ENCODE peak calls at places on chromosomes 16 and 17, in six cellular contexts. U, Y, J, X, V and T are unnamed samples.

GRCh38 chr16:87345721-87346424 is 28.7 kb upstream of the C16orf95 start:
- DNase-seq in Y (no peak), J (no peak), X (no peak), V (no peak), U (no peak), T (no peak)

GRCh38 chr17:4560837-4561241 is 462 bp upstream of the GGT6 start:
- DNase-seq in J (peak; percentile 27), V (no peak), U (no peak), Y (peak; percentile 31), X (no peak), T (no peak)

GRCh38 chr17:13306310-13306962 is 288.6 kb upstream of the ELAC2 start:
- DNase-seq in V (no peak), U (peak; percentile 81), J (peak; percentile 69), X (peak; percentile 60), Y (peak; percentile 31), T (peak; percentile 4)

GRCh38 chr17:40346061-40346767 is 18.3 kb downstream of the GJD3 start:
- DNase-seq in V (no peak), X (no peak), U (no peak), J (no peak), Y (no peak), T (no peak)

GRCh38 chr16:10886739-10887269 is 9.8 kb downstream of the CIITA start:
- DNase-seq in V (no peak), U (no peak), J (no peak), X (no peak), Y (no peak), T (no peak)

GRCh38 chr16:46961373-46962353 is 11.8 kb downstream of the DNAJA2 start:
- DNase-seq in X (no peak), Y (no peak), V (no peak), U (no peak), J (no peak), T (no peak)

GRCh38 chr16:59342669-59343068 is 608.6 kb upstream of the GOT2 start:
- DNase-seq in V (no peak), X (no peak), U (no peak), Y (no peak), J (no peak), T (no peak)

GRCh38 chr16:2786061-2786825 is 1.1 kb downstream of the PRSS33 start:
- DNase-seq in X (no peak), Y (no peak), V (no peak), J (no peak), U (no peak), T (no peak)

GRCh38 chr17:63435681-63436522 is 10.2 kb downstream of the CYB561 start:
- DNase-seq in V (no peak), U (no peak), X (peak; percentile 45), Y (peak; percentile 48), J (no peak), T (no peak)

GRCh38 chr17:4152471-4152870 is 9.5 kb downstream of the CYB5D2 start:
- DNase-seq in V (no peak), U (no peak), X (no peak), Y (no peak), J (no peak), T (no peak)

GRCh38 chr17:31499771-31500554 is 108.5 kb downstream of the RAB11FIP4 start:
- DNase-seq in X (peak; percentile 81), U (peak; percentile 42), J (peak; percentile 91), V (no peak), Y (no peak), T (no peak)

GRCh38 chr16:53626161-53626560 is 77.5 kb downstream of the RPGRIP1L start:
- DNase-seq in X (no peak), Y (no peak), J (no peak), V (no peak), U (no peak), T (no peak)

GRCh38 chr17:17119533-17119932 is 77.3 kb downstream of the MPRIP start:
- DNase-seq in V (peak; percentile 11), Y (no peak), U (no peak), J (no peak), X (no peak), T (no peak)

GRCh38 chr16:3142770-3143169 is 7.9 kb downstream of the ZNF213 start:
- DNase-seq in V (no peak), U (no peak), J (no peak), X (peak; percentile 7), Y (no peak), T (no peak)

GRCh38 chr17:43782903-43783462 is 2.7 kb downstream of the CFAP97D1 start:
- DNase-seq in V (no peak), Y (no peak), J (no peak), U (no peak), X (no peak), T (no peak)

GRCh38 chr17:77311371-77311981 is 170.7 kb downstream of the SEC14L1 start:
- DNase-seq in X (no peak), Y (no peak), V (no peak), U (no peak), J (no peak), T (no peak)

GRCh38 chr17:78359216-78359935 is 501 bp downstream of the SOCS3 start:
- DNase-seq in X (peak; percentile 90), V (no peak), U (no peak), J (no peak), Y (peak; percentile 68), T (no peak)

GRCh38 chr16:74035816-74036215 is 260.8 kb upstream of the PSMD7 start:
- DNase-seq in V (no peak), J (peak; percentile 12), X (peak; percentile 62), Y (peak; percentile 38), U (peak; percentile 7), T (no peak)

GRCh38 chr17:67427410-67427809 is 50.3 kb downstream of the PITPNC1 start:
- DNase-seq in X (no peak), U (no peak), V (no peak), J (no peak), Y (no peak), T (no peak)

GRCh38 chr16:2475413-2476344 is 752 bp downstream of the TBC1D24 start:
- DNase-seq in V (no peak), Y (peak; percentile 58), X (peak; percentile 63), J (no peak), U (no peak), T (no peak)

GRCh38 chr16:28092721-28093382 is 29.3 kb upstream of the GSG1L start:
- DNase-seq in J (no peak), Y (no peak), V (no peak), X (peak; percentile 60), U (no peak), T (no peak)

GRCh38 chr16:50213939-50214519 is 52.3 kb upstream of the ADCY7 start:
- DNase-seq in J (peak; percentile 58), V (no peak), U (peak; percentile 36), Y (peak; percentile 52), X (peak; percentile 48), T (peak; percentile 45)

GRCh38 chr17:82888583-82889495 is 49.0 kb upstream of the ZNF750 start:
- DNase-seq in J (peak; percentile 20), U (no peak), X (peak; percentile 69), V (no peak), Y (no peak), T (no peak)

GRCh38 chr17:34756670-34757021 is 177.3 kb downstream of the TMEM132E start:
- DNase-seq in V (no peak), U (no peak), J (no peak), Y (no peak), X (no peak), T (no peak)

GRCh38 chr16:27389272-27389961 is 12.6 kb upstream of the IL21R start:
- DNase-seq in Y (no peak), J (no peak), X (no peak), V (peak; percentile 84), U (no peak), T (no peak)

GRCh38 chr16:67993207-67994036 is 5.9 kb downstream of the DPEP2 start:
- DNase-seq in X (peak; percentile 96), V (no peak), J (peak; percentile 69), Y (peak; percentile 95), U (peak; percentile 63), T (no peak)
- TF ChIP-seq SIN3A in X (peak; percentile 26), V (peak; percentile 43), J (no peak), Y (no peak), U (no peak), T (no peak)

GRCh38 chr16:15639061-15639568 is 3.8 kb downstream of the MARF1 start:
- DNase-seq in J (no peak), U (no peak), Y (no peak), V (peak; percentile 77), X (no peak), T (no peak)

GRCh38 chr16:15631730-15632409 is 11.1 kb downstream of the MARF1 start:
- DNase-seq in V (no peak), X (no peak), U (no peak), J (no peak), Y (no peak), T (no peak)

GRCh38 chr16:15640966-15641365 is 2.0 kb downstream of the MARF1 start:
- DNase-seq in Y (no peak), J (no peak), U (no peak), X (no peak), V (no peak), T (no peak)

GRCh38 chr16:15635926-15636325 is 7.0 kb downstream of the MARF1 start:
- DNase-seq in U (no peak), J (no peak), V (no peak), Y (no peak), X (no peak), T (no peak)

GRCh38 chr16:15636392-15636873 is 6.5 kb downstream of the MARF1 start:
- DNase-seq in V (no peak), X (no peak), Y (no peak), J (no peak), U (no peak), T (no peak)
- H3K36me3 ChIP-seq in V (peaks cover 6% of the 10 kb centered on the region), X (peaks cover 70% of the 10 kb centered on the region), Y (peaks cover 74% of the 10 kb centered on the region), J (peaks cover 27% of the 10 kb centered on the region), U (peaks cover 53% of the 10 kb centered on the region), T (peaks cover 25% of the 10 kb centered on the region)

DNA sequence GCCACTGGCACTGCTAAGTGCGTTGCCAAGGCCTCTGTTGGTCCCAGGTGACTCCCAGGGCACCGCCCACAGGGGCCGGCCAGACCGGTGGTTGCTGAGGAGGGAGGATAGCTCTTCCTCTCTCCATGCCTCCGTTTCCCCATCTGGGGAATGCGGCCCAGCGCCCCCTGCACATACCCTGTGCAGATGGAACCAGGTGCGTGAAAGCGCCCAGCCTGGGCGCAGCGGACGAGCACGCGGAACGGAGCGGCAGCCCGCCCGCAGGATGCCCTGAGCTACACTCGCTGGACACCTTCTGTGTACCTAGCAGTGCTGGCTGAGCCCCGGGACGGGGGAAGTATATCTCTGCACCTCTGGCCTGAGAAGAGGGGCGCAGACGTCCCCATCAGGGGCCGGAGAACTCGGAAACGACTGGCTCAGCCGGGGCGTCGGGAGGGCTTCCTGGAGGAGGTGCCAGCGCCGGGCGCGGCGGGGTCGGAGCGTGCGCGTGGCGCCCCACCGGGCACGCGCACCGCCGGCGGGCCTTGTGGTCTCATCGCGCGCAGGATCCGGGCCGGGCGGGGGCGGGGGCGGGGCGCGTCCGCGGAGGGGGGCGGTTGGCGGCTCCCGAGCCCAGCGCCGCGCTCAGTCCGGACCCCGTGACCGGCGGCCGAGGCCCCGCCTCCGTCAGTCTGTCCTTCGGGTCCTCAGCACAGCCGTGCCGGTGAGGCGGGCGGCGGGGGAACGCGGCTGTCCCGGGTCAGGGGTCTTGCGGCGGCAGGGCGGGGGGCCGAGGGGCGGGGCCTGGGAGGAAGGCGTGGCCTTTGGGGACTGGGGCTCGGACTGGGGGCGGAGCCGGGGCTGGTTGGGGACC is at the start of the genes CCDC78 and HAGHL:
- DNase-seq in X (peak; percentile 94), J (no peak), V (no peak), U (no peak), Y (peak; percentile 86), T (no peak)
- TF ChIP-seq REST in X (peak; percentile 32), J (no peak), V (no peak), U (no peak), Y (no peak), T (no peak)

DNA sequence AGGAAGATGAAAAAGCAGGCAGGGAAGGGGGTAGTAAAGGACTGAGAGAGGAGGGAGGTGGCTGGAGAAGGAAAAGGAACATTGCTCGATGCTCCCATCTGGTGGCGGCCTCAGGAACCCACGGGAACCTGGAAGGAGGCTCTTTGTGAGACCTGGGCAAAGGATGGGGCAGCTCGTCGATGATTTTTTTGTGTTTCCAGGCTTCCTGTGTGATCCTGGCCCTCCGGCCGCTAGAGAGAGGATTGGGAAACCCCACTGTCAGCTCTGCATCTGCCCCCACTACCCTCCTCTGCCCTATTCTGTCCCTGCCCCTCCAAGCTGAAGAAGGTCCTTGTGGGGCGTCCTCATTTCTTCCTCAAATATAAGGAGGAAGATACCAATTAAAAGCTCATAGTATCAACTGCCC is 6.6 kb downstream of the WFIKKN2 start:
- DNase-seq in V (no peak), J (peak; percentile 66), Y (peak; percentile 82), U (peak; percentile 61), X (peak; percentile 97), T (no peak)
- TF ChIP-seq SIN3A in V (no peak), J (no peak), Y (no peak), U (no peak), X (no peak), T (no peak)